ENCODE peak calls at places on chromosomes 3 and 15, in ten cellular contexts. Y is cardiac muscle cell, W is left lung, X is cardiac fibroblast, N is tibial nerve, M is endothelial cell, P is heart left ventricle, Z is IMR-90, Q is astrocyte, T is lung. F is an unnamed sample.

GRCh38 chr15:89631902-89632264 is 23.4 kb downstream of the KIF7 start:
- DNase-seq in Y (no peak), W (no peak), X (no peak), N (no peak), M (no peak), P (no peak), Z (no peak), Q (no peak), T (no peak), F (no peak)

GRCh38 chr3:13711911-13712650 is 163.2 kb downstream of the FBLN2 start:
- DNase-seq in Y (no peak), W (no peak), X (no peak), N (peak), M (peak), P (peak), Z (no peak), Q (no peak), T (no peak), F (no peak)

GRCh38 chr3:132635052-132635451 is 24.6 kb downstream of the ACAD11 start:
- DNase-seq in Y (no peak), W (no peak), X (no peak), N (no peak), M (no peak), P (no peak), Z (no peak), Q (no peak), T (no peak), F (no peak)

GRCh38 chr15:62342959-62343358 is 177.9 kb upstream of the C2CD4B start:
- DNase-seq in Y (no peak), W (no peak), X (no peak), N (no peak), M (no peak), P (no peak), Z (no peak), Q (no peak), T (no peak), F (no peak)

GRCh38 chr3:174116421-174116820 is 718.9 kb downstream of the NLGN1 start:
- DNase-seq in Y (no peak), W (no peak), X (no peak), N (no peak), M (no peak), P (no peak), Z (peak), Q (peak), T (no peak), F (no peak)

GRCh38 chr3:133882986-133883586 is 12.6 kb downstream of the RAB6B start:
- DNase-seq in Y (no peak), W (no peak), X (no peak), N (no peak), M (no peak), P (no peak), Z (no peak), Q (no peak), T (no peak), F (no peak)

GRCh38 chr3:132343018-132343612 is 25.9 kb downstream of the ACP3 start:
- DNase-seq in Y (peak), W (no peak), X (peak), N (peak), M (peak), P (no peak), Z (peak), Q (peak), T (peak), F (peak)

GRCh38 chr3:33103480-33103879 is 6.5 kb upstream of the GLB1 start:
- DNase-seq in Y (no peak), W (no peak), X (no peak), N (no peak), M (no peak), P (no peak), Z (no peak), Q (no peak), T (no peak), F (no peak)

GRCh38 chr3:117790256-117790987 is 1080.8 kb downstream of the TUSC7 start:
- DNase-seq in Y (no peak), W (no peak), X (no peak), N (no peak), M (no peak), P (no peak), Z (peak), Q (peak), T (no peak), F (no peak)

GRCh38 chr3:108946292-108947290 is 7.1 kb downstream of the GUCA1C start:
- DNase-seq in Y (no peak), W (no peak), X (no peak), N (no peak), M (no peak), P (no peak), Z (peak), Q (peak), T (no peak), F (no peak)

GRCh38 chr3:40751652-40752051 is 226.9 kb downstream of the ZNF621 start:
- DNase-seq in Y (no peak), W (no peak), X (no peak), N (no peak), M (no peak), P (no peak), Z (no peak), Q (no peak), T (no peak), F (no peak)

GRCh38 chr15:47027322-47027946 is 689.9 kb upstream of the SEMA6D start:
- DNase-seq in Y (no peak), W (no peak), X (no peak), N (no peak), M (no peak), P (no peak), Z (no peak), Q (no peak), T (no peak), F (peak)

GRCh38 chr15:64912379-64912778 is 677 bp downstream of the ANKDD1A start:
- DNase-seq in Y (no peak), W (no peak), X (no peak), N (no peak), M (no peak), P (no peak), Z (no peak), Q (no peak), T (no peak), F (no peak)

GRCh38 chr15:89817701-89818280 is 3.1 kb upstream of the ANPEP start:
- DNase-seq in Y (no peak), W (no peak), X (peak), N (no peak), M (no peak), P (no peak), Z (peak), Q (peak), T (no peak), F (no peak)

GRCh38 chr15:88249220-88249619 is 7.3 kb downstream of the NTRK3 start:
- DNase-seq in Y (no peak), W (no peak), X (peak), N (no peak), M (no peak), P (no peak), Z (no peak), Q (no peak), T (no peak), F (no peak)

GRCh38 chr15:89450076-89451006 is 46.0 kb downstream of the RHCG start:
- DNase-seq in Y (no peak), W (no peak), X (no peak), N (no peak), M (no peak), P (no peak), Z (no peak), Q (no peak), T (no peak), F (no peak)

GRCh38 chr3:14555835-14556234 is 15.7 kb upstream of the GRIP2 start:
- DNase-seq in Y (no peak), W (no peak), X (no peak), N (no peak), M (no peak), P (peak), Z (no peak), Q (no peak), T (no peak), F (no peak)

GRCh38 chr15:86382341-86382740 is 302.7 kb downstream of the AGBL1 start:
- DNase-seq in Y (no peak), W (no peak), X (no peak), N (no peak), M (no peak), P (no peak), Z (no peak), Q (no peak), T (no peak), F (no peak)

GRCh38 chr3:15591235-15591634 is 10.1 kb downstream of the HACL1 start:
- DNase-seq in Y (no peak), W (no peak), X (no peak), N (no peak), M (no peak), P (no peak), Z (no peak), Q (no peak), T (no peak), F (no peak)
- TF ChIP-seq CTCF in Y (no peak), W (no peak), X (no peak), N (no peak), M (no peak), P (no peak), Z (no peak), Q (no peak), T (no peak), F (no peak)

DNA sequence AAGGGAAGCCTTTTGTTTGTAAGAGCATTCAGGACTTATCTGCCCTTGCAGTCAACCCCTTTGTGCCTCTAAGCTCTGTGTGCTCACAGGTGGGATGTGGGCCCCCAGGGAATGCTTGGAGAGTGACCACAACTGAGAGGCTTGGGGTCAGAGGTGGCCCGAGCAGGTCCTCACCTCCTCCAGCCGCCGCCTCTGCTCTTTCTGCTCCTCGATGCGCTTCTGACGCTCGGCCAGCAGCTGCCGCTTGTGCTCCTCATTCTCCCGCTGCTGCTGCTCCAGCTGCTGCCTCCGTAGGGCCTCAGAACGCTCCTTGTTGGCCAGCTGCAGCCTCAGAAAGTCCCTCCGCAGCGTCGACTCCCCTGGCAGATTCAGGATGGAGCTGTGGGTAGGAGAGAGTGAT is 130.8 kb upstream of the SLC2A2 start:
- DNase-seq in Y (no peak), W (peak), X (peak), N (no peak), M (no peak), P (peak), Z (no peak), Q (no peak), T (no peak), F (no peak)
- TF ChIP-seq CTCF in Y (no peak), W (no peak), X (no peak), N (no peak), M (no peak), P (no peak), Z (no peak), Q (no peak), T (no peak), F (no peak)

GRCh38 chr15:23866832-23867231 is 179.7 kb upstream of the NDN start:
- DNase-seq in Y (peak), W (no peak), X (no peak), N (no peak), M (no peak), P (no peak), Z (no peak), Q (no peak), T (no peak), F (peak)
- TF ChIP-seq CTCF in Y (peak), W (no peak), X (no peak), N (no peak), M (peak), P (no peak), Z (peak), Q (no peak), T (no peak), F (peak)

DNA sequence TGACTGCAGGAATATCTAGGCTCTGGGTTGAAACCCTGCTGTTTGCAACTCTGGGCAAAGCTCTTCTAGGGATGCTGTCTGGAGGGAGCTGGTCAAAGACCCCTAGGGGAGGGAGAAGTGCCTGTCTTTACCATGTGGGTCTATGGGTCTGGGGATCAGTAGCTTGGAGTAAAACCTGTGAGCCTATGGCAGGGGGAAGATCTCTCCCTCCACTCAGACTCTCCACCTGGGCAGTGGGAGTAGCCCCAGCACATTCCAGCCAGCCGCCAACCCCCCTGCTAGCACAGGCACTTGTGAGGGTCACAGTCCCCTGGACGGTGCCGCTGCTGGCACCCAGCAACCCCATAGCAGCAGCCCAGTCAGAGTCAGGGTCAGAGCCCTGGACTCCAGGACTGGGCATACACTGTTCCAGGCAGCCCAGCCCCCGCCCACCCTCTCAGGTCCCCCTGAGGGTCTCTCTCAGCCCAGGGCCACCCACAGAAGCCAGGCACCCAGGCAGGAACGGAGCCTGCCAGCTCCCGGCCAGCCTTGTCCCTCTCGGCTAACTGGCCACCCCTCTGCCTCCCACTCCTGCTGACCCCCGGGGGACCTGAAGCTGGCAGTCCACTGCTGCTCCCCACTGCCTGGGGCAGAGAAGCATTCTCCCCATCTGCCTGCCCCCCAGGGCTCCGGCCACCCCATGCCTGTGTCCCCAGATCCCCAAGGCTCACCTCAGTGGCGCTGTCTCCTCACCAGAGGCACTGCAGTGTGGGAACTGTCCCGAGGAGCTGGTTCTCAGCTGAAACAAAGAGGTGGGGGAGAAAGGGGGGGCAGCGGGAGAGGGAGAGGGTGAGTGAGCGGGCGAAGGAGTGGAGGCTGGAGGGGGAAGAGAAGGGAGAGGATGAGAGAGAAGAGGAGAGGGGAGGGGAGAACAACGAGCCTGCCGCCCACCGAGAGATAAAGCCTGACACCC is 10.8 kb downstream of the GLYCTK start:
- DNase-seq in Y (peak), W (peak), X (no peak), N (no peak), M (no peak), P (no peak), Z (no peak), Q (no peak), T (no peak), F (no peak)
- TF ChIP-seq CTCF in Y (peak), W (no peak), X (no peak), N (no peak), M (no peak), P (no peak), Z (no peak), Q (no peak), T (no peak), F (no peak)

GRCh38 chr15:80286055-80286454 is 34.0 kb upstream of the CTXND1 start:
- DNase-seq in Y (no peak), W (no peak), X (no peak), N (no peak), M (no peak), P (no peak), Z (no peak), Q (no peak), T (no peak), F (no peak)

GRCh38 chr15:80285379-80285778 is 33.4 kb upstream of the CTXND1 start:
- DNase-seq in Y (no peak), W (no peak), X (no peak), N (no peak), M (no peak), P (no peak), Z (no peak), Q (no peak), T (no peak), F (no peak)

GRCh38 chr15:80288131-80288530 is 36.1 kb upstream of the CTXND1 start:
- DNase-seq in Y (peak), W (no peak), X (no peak), N (no peak), M (no peak), P (peak), Z (no peak), Q (no peak), T (no peak), F (no peak)

DNA sequence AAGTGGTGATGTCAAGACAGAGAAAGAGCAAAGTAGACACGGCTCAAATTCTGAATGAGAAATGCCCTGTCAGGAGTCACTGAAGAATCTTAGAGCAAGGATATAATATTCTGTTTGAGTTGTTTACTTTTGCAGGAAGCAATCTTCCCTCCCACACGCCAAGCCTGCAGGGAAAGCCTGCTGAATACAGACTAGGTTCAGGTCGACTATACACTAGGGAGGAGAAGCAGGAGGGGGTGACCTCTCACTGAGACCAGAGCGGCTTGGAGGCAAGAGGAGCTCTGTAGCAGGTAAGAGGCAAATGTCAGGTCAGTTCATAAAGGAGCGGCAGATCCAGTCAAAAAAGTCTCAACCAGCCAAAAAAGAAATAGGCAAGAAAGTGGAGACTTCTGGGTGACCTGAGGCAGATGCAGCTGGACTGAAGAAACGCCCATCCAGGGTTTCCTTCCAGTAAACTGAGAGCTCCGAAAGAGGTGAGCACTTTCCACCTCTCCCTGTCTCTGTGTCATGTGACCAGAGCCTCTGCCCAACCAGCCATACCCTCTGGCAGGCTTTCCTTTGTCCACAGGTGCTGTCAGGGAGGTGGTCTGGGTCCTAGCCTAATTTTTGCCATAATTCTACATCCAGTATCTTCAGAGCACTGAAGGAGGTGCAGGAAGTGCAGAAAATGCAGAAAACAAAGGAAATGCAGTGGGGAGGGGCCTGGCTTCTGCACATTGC is 37.7 kb upstream of the CTXND1 start:
- DNase-seq in Y (no peak), W (no peak), X (no peak), N (no peak), M (no peak), P (no peak), Z (no peak), Q (no peak), T (no peak), F (no peak)
- TF ChIP-seq CTCF in Y (no peak), W (no peak), X (no peak), N (no peak), M (no peak), P (no peak), Z (no peak), Q (no peak), T (no peak), F (no peak)

F was measured in NB4.